ENCODE peak calls at places on chromosomes 7 and 10, in seven cellular contexts. S is astrocyte of the hippocampus; B is activated effector memory CD4-positive, alpha-beta T cell treated with anti-CD3 and anti-CD28 coated beads, Interleukin-2, amount 50 U/mL, for 16 hours; Y is effector CD4-positive, alpha-beta T cell; K is Caki2; L is stimulated activated CD4-positive, alpha-beta T cell treated with anti-CD3 and anti-CD28 coated beads, TNF-alpha, amount 100 ng/mL, for 48 hours; U is retina. Q is an unnamed sample.
A peak's percentile ranks its signal among the peaks of the same experiment; 100 is the strongest.

GRCh38 chr7:53657586-53657985 is 622.2 kb downstream of the POM121L12 start:
- DNase-seq in U (no peak), L (no peak), Y (no peak), S (no peak), K (no peak), B (no peak), Q (no peak)

GRCh38 chr7:121002-121401 is 71.4 kb upstream of the FAM20C start:
- DNase-seq in B (no peak), S (no peak), Y (no peak), U (no peak), L (no peak), K (no peak), Q (no peak)

GRCh38 chr7:106471686-106472440 is 187.1 kb upstream of the NAMPT start:
- DNase-seq in K (no peak), S (no peak), Y (no peak), B (no peak), U (no peak), L (no peak), Q (no peak)

GRCh38 chr7:124201768-124202349 is 169.0 kb upstream of the TMEM229A start:
- DNase-seq in U (no peak), S (peak; percentile 54), Y (no peak), B (no peak), L (no peak), K (no peak), Q (no peak)

GRCh38 chr10:27717851-27718250 is 27.8 kb downstream of the MKX start:
- DNase-seq in B (no peak), Y (no peak), L (no peak), U (no peak), K (no peak), S (peak; percentile 24), Q (no peak)

GRCh38 chr7:1990001-1990670 is 242.6 kb downstream of the MAD1L1 start:
- DNase-seq in Y (no peak), U (no peak), B (no peak), K (no peak), S (no peak), L (no peak), Q (no peak)

GRCh38 chr10:58672855-58673254 is 160.2 kb downstream of the BICC1 start:
- DNase-seq in K (no peak), Y (no peak), U (no peak), L (no peak), B (no peak), S (no peak), Q (no peak)

GRCh38 chr10:60031664-60032063 is 125.3 kb upstream of the CCDC6 start:
- DNase-seq in B (no peak), L (no peak), K (no peak), Y (no peak), S (no peak), U (no peak), Q (peak; percentile 31)

GRCh38 chr10:131354380-131354779 is 42.9 kb upstream of the TCERG1L start:
- DNase-seq in Y (no peak), K (peak; percentile 5), U (peak; percentile 57), B (no peak), S (peak; percentile 23), L (no peak), Q (no peak)

GRCh38 chr7:148964510-148965267 is 63.6 kb downstream of the PDIA4 start:
- DNase-seq in Y (no peak), U (no peak), B (no peak), L (no peak), K (no peak), S (peak; percentile 20), Q (no peak)

GRCh38 chr10:95333997-95334792 is 43.4 kb upstream of the PDLIM1 start:
- DNase-seq in B (no peak), L (no peak), S (peak; percentile 85), K (no peak), U (no peak), Y (no peak), Q (no peak)

GRCh38 chr7:92735707-92736106 is 100.7 kb downstream of the CDK6 start:
- DNase-seq in S (peak; percentile 54), B (no peak), K (no peak), U (no peak), L (no peak), Y (no peak), Q (no peak)

GRCh38 chr7:140512317-140513000 is 33.2 kb upstream of the MKRN1 start:
- DNase-seq in B (no peak), S (peak; percentile 23), U (no peak), K (peak; percentile 26), L (no peak), Y (no peak), Q (no peak)